ENCODE peak calls at places on chromosome 9, in five cellular contexts. E, V, G, Y and Z are unnamed samples.

GRCh38 chr9:105447386-105447813 is 434 bp upstream of the FSD1L start:
- DNase-seq in E (no peak), Y (peak), G (no peak), V (no peak), Z (peak)

GRCh38 chr9:69326261-69326660 is 1.2 kb downstream of the ENTREP1 start:
- DNase-seq in Y (no peak), E (no peak), G (no peak), V (no peak), Z (no peak)

GRCh38 chr9:77883846-77884771 is 147.5 kb downstream of the GNAQ start:
- DNase-seq in E (peak), G (no peak), V (peak), Y (peak), Z (no peak)

GRCh38 chr9:126228111-126228778 is 98.4 kb upstream of the MVB12B start:
- DNase-seq in Y (no peak), E (no peak), G (no peak), V (no peak), Z (no peak)

GRCh38 chr9:29390859-29391258 is 1817.6 kb upstream of the C9orf72 start:
- DNase-seq in E (no peak), G (no peak), Y (no peak), V (no peak), Z (no peak)

GRCh38 chr9:87725900-87726709 is at the start of gene CTSL:
- DNase-seq in Y (peak), G (peak), V (peak), E (peak), Z (peak)

GRCh38 chr9:34992376-34992951 is 2.9 kb downstream of the DNAJB5 start:
- DNase-seq in G (peak), Y (peak), V (peak), E (peak), Z (no peak)

GRCh38 chr9:95055851-95056551 is 261.5 kb downstream of the FANCC start:
- DNase-seq in G (no peak), Y (peak), E (no peak), V (peak), Z (no peak)

GRCh38 chr9:137580209-137580957 is 1.7 kb upstream of the DPH7 start:
- DNase-seq in Y (no peak), V (no peak), G (no peak), E (no peak), Z (no peak)

GRCh38 chr9:37229882-37230482 is 109.6 kb downstream of the ZCCHC7 start:
- DNase-seq in Y (peak), V (peak), G (no peak), E (no peak), Z (no peak)

GRCh38 chr9:100715100-100715379 is 137.2 kb downstream of the CAVIN4 start:
- DNase-seq in G (no peak), E (no peak), Y (no peak), V (no peak), Z (no peak)

GRCh38 chr9:123316053-123316718 is 39.8 kb upstream of the CRB2 start:
- DNase-seq in E (no peak), G (no peak), V (no peak), Y (no peak), Z (peak)

GRCh38 chr9:91160181-91160580 is 201.5 kb downstream of the AUH start:
- DNase-seq in E (no peak), V (no peak), G (no peak), Y (no peak), Z (no peak)

GRCh38 chr9:76472925-76473324 is 13.9 kb downstream of the GCNT1 start:
- DNase-seq in V (no peak), G (no peak), Y (no peak), E (no peak), Z (no peak)

GRCh38 chr9:34332370-34332964 is 3.1 kb downstream of the NUDT2 start:
- DNase-seq in Y (peak), V (peak), G (no peak), E (no peak), Z (peak)